ENCODE peak calls at places on chromosomes 5 and 9, in four cellular contexts. I is activated T-cell treated with anti-CD3 and anti-CD28 coated beads, Interleukin-2, amount 50 U/mL, for 24 hours; D is amniotic epithelial cell; A is astrocyte of the spinal cord. H is an unnamed sample.

GRCh38 chr9:124257070-124257864 is 482 bp upstream of the NEK6 start:
- DNase-seq in I (peak), D (no peak), A (peak), H (no peak)

GRCh38 chr5:173454381-173454763 is 126.2 kb upstream of the STC2 start:
- DNase-seq in I (no peak), D (peak), A (peak), H (no peak)

GRCh38 chr5:63374085-63374484 is 588.2 kb downstream of the HTR1A start:
- DNase-seq in I (no peak), D (no peak), A (no peak), H (no peak)

GRCh38 chr5:141868541-141868940 is 9.7 kb downstream of the PCDH1 start:
- DNase-seq in I (no peak), D (no peak), A (no peak), H (no peak)

GRCh38 chr5:151092750-151093149 is 11.9 kb upstream of the TNIP1 start:
- DNase-seq in I (no peak), D (peak), A (peak), H (no peak)

GRCh38 chr9:13603916-13604315 is 324.4 kb upstream of the MPDZ start:
- DNase-seq in I (no peak), D (no peak), A (no peak), H (no peak)

GRCh38 chr5:56681346-56681745 is 134.0 kb upstream of the MAP3K1 start:
- DNase-seq in I (no peak), D (peak), A (peak), H (no peak)

GRCh38 chr5:145471026-145471425 is 364.1 kb downstream of the PRELID2 start:
- DNase-seq in I (no peak), D (no peak), A (no peak), H (no peak)

GRCh38 chr5:126680215-126680817 is 79.6 kb downstream of the PHAX start:
- DNase-seq in I (no peak), D (peak), A (no peak), H (no peak)

GRCh38 chr9:76004526-76004925 is 114.1 kb downstream of the PCSK5 start:
- DNase-seq in I (no peak), D (no peak), A (no peak), H (no peak)

GRCh38 chr5:122120493-122120892 is 8.9 kb upstream of the ZNF474 start:
- DNase-seq in I (no peak), D (no peak), A (no peak), H (no peak)

GRCh38 chr5:107513337-107514125 is 157.2 kb downstream of the EFNA5 start:
- DNase-seq in I (no peak), D (no peak), A (peak), H (no peak)

GRCh38 chr5:191949-192690 is 825 bp downstream of the LRRC14B start:
- DNase-seq in I (no peak), D (no peak), A (no peak), H (no peak)

GRCh38 chr5:133421394-133421793 is 190.9 kb downstream of the FSTL4 start:
- DNase-seq in I (no peak), D (peak), A (no peak), H (peak)

GRCh38 chr9:133142657-133143592 is 20.8 kb downstream of the GBGT1 start:
- DNase-seq in I (no peak), D (no peak), A (no peak), H (no peak)

GRCh38 chr9:88767504-88767790 is 223.8 kb upstream of the S1PR3 start:
- DNase-seq in I (no peak), D (peak), A (no peak), H (no peak)

GRCh38 chr9:7144265-7145046 is 386.7 kb downstream of the KDM4C start:
- DNase-seq in I (no peak), D (no peak), A (no peak), H (no peak)

H was measured in NCI-H1436.